ENCODE peak calls at places on chromosomes 6 and 20, in four cellular contexts. O, K, G and B are unnamed samples.

GRCh38 chr6:118685823-118686449 is 34.5 kb upstream of the CEP85L start:
- DNase-seq in O (no peak), K (no peak), G (no peak), B (peak; percentile 20)

GRCh38 chr6:41706876-41707564 is 28.4 kb downstream of the TFEB start:
- DNase-seq in O (no peak), K (no peak), G (no peak), B (no peak)

GRCh38 chr6:157075549-157076426 is 247.5 kb downstream of the TMEM242 start:
- DNase-seq in O (no peak), K (no peak), G (no peak), B (no peak)

GRCh38 chr20:56626367-56627121 is 2.6 kb upstream of the TFAP2C start:
- DNase-seq in O (no peak), K (no peak), G (peak; percentile 54), B (peak; percentile 79)

GRCh38 chr20:5592823-5593761 is 157.1 kb upstream of the SHLD1 start:
- DNase-seq in O (no peak), K (no peak), G (peak; percentile 9), B (no peak)

GRCh38 chr20:39016076-39016475 is 53.9 kb downstream of the DHX35 start:
- DNase-seq in O (no peak), K (no peak), G (no peak), B (no peak)

GRCh38 chr20:63093966-63094766 is 87.4 kb upstream of the BHLHE23 start:
- DNase-seq in O (no peak), K (no peak), G (no peak), B (peak; percentile 10)

GRCh38 chr6:116560130-116560529 is 6.6 kb downstream of the CALHM4 start:
- DNase-seq in O (no peak), K (no peak), G (no peak), B (no peak)

GRCh38 chr6:135905604-135906300 is 54.3 kb downstream of the PDE7B start:
- DNase-seq in O (no peak), K (no peak), G (no peak), B (no peak)

GRCh38 chr6:31402324-31403282 is 792 bp upstream of the MICA start:
- DNase-seq in O (no peak), K (no peak), G (no peak), B (no peak)

GRCh38 chr20:63096681-63097335 is 90.0 kb upstream of the BHLHE23 start:
- DNase-seq in O (no peak), K (no peak), G (no peak), B (peak; percentile 8)

GRCh38 chr6:160249687-160250086 is 8.9 kb downstream of the SLC22A2 start:
- DNase-seq in O (no peak), K (no peak), G (no peak), B (no peak)

GRCh38 chr20:57167971-57168693 is 98.3 kb downstream of the BMP7 start:
- DNase-seq in O (no peak), K (peak; percentile 48), G (no peak), B (no peak)

GRCh38 chr6:88586371-88587157 is 376.9 kb downstream of the RNGTT start:
- DNase-seq in O (no peak), K (no peak), G (no peak), B (no peak)

GRCh38 chr6:137358273-137358672 is 135.9 kb downstream of the OLIG3 start:
- DNase-seq in O (peak; percentile 39), K (no peak), G (no peak), B (no peak)

GRCh38 chr6:6927437-6928361 is 180.1 kb upstream of the RREB1 start:
- DNase-seq in O (no peak), K (no peak), G (peak; percentile 86), B (peak; percentile 20)
- TF ChIP-seq ELF4 in O (no peak), K (no peak), G (no peak), B (no peak)

GRCh38 chr20:49935746-49936152 is 448 bp upstream of the RNF114 start:
- DNase-seq in O (no peak), K (no peak), G (no peak), B (no peak)
- TF ChIP-seq ELF4 in O (no peak), K (no peak), G (no peak), B (no peak)

GRCh38 chr6:43070028-43070632 is 6.0 kb upstream of the PTK7 start:
- DNase-seq in O (peak; percentile 83), K (peak; percentile 67), G (peak; percentile 51), B (no peak)
- TF ChIP-seq ELF4 in O (no peak), K (no peak), G (no peak), B (no peak)

GRCh38 chr6:72081880-72082279 is 195.5 kb downstream of the RIMS1 start:
- DNase-seq in O (no peak), K (no peak), G (no peak), B (no peak)

GRCh38 chr6:72083976-72084375 is 197.6 kb downstream of the RIMS1 start:
- DNase-seq in O (no peak), K (no peak), G (no peak), B (no peak)

GRCh38 chr6:72080260-72080941 is 194.1 kb downstream of the RIMS1 start:
- DNase-seq in O (no peak), K (no peak), G (no peak), B (no peak)

GRCh38 chr6:72084992-72085569 is 198.7 kb downstream of the RIMS1 start:
- DNase-seq in O (no peak), K (no peak), G (no peak), B (no peak)
- TF ChIP-seq ELF4 in O (no peak), K (no peak), G (no peak), B (no peak)

GRCh38 chr6:129513471-129513870 is 196.5 kb downstream of the ARHGAP18 start:
- DNase-seq in O (no peak), K (no peak), G (no peak), B (no peak)

GRCh38 chr6:129515004-129515403 is 195.0 kb downstream of the ARHGAP18 start:
- DNase-seq in O (no peak), K (no peak), G (no peak), B (no peak)

GRCh38 chr6:129517288-129517687 is 192.7 kb downstream of the ARHGAP18 start:
- DNase-seq in O (no peak), K (no peak), G (no peak), B (no peak)

GRCh38 chr6:129516787-129517186 is 193.2 kb downstream of the ARHGAP18 start:
- DNase-seq in O (no peak), K (no peak), G (no peak), B (no peak)

DNA sequence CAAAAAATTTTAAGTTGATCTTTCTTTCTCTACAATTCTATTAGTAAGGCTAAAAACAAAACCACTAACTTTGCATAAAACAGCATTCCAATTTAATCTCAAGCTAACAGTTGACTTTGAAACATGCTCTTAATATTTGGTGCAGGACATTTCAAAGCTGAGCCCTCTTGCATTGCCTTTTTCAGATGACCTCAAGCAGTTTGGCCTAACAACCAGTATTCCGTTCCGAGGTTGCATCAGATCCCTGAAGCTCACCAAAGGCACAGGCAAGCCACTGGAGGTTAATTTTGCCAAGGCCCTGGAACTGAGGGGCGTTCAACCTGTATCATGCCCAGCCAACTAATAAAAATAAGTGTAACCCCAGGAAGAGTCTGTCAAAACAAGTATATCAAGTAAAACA is 194.0 kb downstream of the ARHGAP18 start:
- DNase-seq in O (no peak), K (no peak), G (no peak), B (no peak)
- TF ChIP-seq ELF4 in O (no peak), K (no peak), G (no peak), B (no peak)

DNA sequence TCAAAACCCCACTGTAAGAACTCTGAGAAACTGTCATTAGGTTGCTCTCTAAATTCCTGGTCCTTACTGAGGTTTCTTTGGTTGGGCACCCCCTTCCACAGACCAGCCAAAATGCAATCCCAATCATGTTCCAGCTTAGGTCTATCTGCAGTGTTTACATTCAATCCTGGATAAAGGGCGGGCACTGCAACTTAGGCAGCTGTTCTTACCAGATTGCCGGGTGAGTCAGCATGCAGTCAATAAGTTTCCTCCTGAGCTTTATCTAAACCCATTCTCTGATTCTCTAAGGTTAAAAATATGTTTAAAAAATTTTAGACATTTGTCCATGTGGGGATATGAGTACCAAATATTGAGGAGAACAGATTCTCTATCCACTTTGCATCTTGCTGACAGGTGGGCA is 197.8 kb downstream of the HAO1 start:
- DNase-seq in O (no peak), K (no peak), G (no peak), B (no peak)
- TF ChIP-seq ELF4 in O (no peak), K (no peak), G (no peak), B (no peak)

GRCh38 chr20:34705383-34706021 is 1.4 kb downstream of the TP53INP2 start:
- DNase-seq in O (peak; percentile 73), K (no peak), G (peak; percentile 29), B (peak; percentile 30)

GRCh38 chr20:34703061-34703572 is 1.0 kb upstream of the TP53INP2 start:
- DNase-seq in O (no peak), K (no peak), G (no peak), B (no peak)

GRCh38 chr20:34705008-34705382 is 851 bp downstream of the TP53INP2 start:
- DNase-seq in O (no peak), K (no peak), G (no peak), B (no peak)

GRCh38 chr20:34704177-34705007 is at the start of gene TP53INP2:
- DNase-seq in O (peak; percentile 94), K (peak; percentile 85), G (peak; percentile 95), B (peak; percentile 93)

DNA sequence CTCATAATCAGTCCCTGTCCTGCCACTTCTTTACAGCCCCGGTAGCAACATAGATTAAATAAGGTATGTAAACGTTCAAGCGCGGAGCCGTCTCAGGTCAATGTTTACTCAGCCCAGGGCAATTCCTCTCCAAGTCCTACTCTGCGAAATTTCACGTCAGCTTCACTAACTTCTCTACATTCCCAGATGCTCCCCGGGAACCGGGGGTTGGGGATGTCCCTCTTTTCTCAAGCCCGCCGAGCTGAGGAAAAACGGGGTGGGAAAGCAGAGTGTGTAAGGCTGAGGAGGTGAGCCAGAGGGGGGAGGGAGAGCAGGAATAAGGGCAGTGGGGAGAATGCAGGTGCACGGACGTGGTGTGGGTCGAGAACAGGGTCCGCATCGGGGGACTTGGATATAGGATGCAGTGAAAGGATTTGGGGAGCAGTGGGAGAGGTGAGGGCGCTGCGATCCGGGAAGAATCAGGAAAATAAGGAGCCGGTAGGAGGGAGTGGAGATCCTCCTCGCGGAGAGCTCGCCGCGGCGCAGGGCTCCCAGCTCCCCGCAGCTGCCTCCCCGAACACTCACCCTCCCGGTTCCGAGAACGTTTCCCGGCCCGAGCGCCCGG is 469 bp upstream of the TP53INP2 start:
- DNase-seq in O (peak; percentile 81), K (peak; percentile 21), G (peak; percentile 35), B (peak; percentile 26)
- TF ChIP-seq ELF4 in O (peak; percentile 65), K (no peak), G (peak; percentile 21), B (no peak)

GRCh38 chr20:9241232-9241692 is 172.4 kb downstream of the PLCB4 start:
- DNase-seq in O (no peak), K (no peak), G (no peak), B (no peak)
- TF ChIP-seq ELF4 in O (no peak), K (no peak), G (no peak), B (no peak)

GRCh38 chr6:16256781-16257180 is 18.4 kb downstream of the GMPR start:
- DNase-seq in O (no peak), K (no peak), G (no peak), B (no peak)
- TF ChIP-seq ELF4 in O (no peak), K (no peak), G (no peak), B (no peak)

DNA sequence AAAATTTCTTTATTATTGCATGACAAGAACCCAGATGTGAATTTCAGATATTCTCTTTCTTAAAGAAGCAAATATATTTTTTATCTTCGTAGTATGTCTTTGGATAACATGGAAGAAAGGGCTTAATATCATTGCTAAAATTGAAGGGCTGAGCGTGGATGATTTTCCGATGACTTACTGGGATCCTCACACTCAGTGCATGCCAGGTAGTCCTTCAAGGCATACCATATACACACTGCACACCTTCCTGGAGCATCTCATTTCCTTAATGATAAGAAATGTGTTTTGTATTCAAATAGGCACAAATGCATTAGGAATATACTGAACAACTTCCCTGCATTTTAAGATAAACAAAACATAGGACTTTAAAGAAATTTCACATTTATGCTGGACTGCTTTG is 193.9 kb upstream of the MAP3K7 start:
- DNase-seq in O (no peak), K (no peak), G (no peak), B (no peak)
- TF ChIP-seq ELF4 in O (no peak), K (no peak), G (no peak), B (no peak)